ENCODE peak calls at places on chromosomes 2 and 18, in six cellular contexts. One of them, this sample, is unnamed.

GRCh38 chr2:31312898-31313297 is 78.9 kb downstream of the EHD3 start:
- DNase-seq in stimulated activated CD4-positive, alpha-beta T cell treated with anti-CD3 and anti-CD28 coated beads, TNF-alpha, amount 100 ng/mL, for 4 hours: no peak
- DNase-seq in AG09309: no peak
- DNase-seq in left ventricle myocardium superior: no peak
- DNase-seq in pancreas: no peak
- DNase-seq in coronary artery: no peak
- DNase-seq in this sample: no peak

GRCh38 chr2:95346236-95346737 is 49.1 kb downstream of the KCNIP3 start:
- DNase-seq in stimulated activated CD4-positive, alpha-beta T cell treated with anti-CD3 and anti-CD28 coated beads, TNF-alpha, amount 100 ng/mL, for 4 hours: no peak
- DNase-seq in AG09309: no peak
- DNase-seq in left ventricle myocardium superior: peak; percentile 90
- DNase-seq in pancreas: peak; percentile 59
- DNase-seq in coronary artery: peak; percentile 75
- DNase-seq in this sample: peak; percentile 53

GRCh38 chr18:34767601-34768027 is 57.5 kb downstream of the DTNA start:
- DNase-seq in stimulated activated CD4-positive, alpha-beta T cell treated with anti-CD3 and anti-CD28 coated beads, TNF-alpha, amount 100 ng/mL, for 4 hours: no peak
- DNase-seq in AG09309: peak; percentile 71
- DNase-seq in left ventricle myocardium superior: no peak
- DNase-seq in pancreas: no peak
- DNase-seq in coronary artery: no peak
- DNase-seq in this sample: peak; percentile 79

GRCh38 chr2:84878896-84879594 is 1.8 kb downstream of the TRABD2A start:
- DNase-seq in stimulated activated CD4-positive, alpha-beta T cell treated with anti-CD3 and anti-CD28 coated beads, TNF-alpha, amount 100 ng/mL, for 4 hours: no peak
- DNase-seq in AG09309: no peak
- DNase-seq in left ventricle myocardium superior: no peak
- DNase-seq in pancreas: no peak
- DNase-seq in coronary artery: no peak
- DNase-seq in this sample: no peak

GRCh38 chr2:130756041-130756720 is 841 bp downstream of the AMER3 start:
- DNase-seq in stimulated activated CD4-positive, alpha-beta T cell treated with anti-CD3 and anti-CD28 coated beads, TNF-alpha, amount 100 ng/mL, for 4 hours: no peak
- DNase-seq in AG09309: no peak
- DNase-seq in left ventricle myocardium superior: peak; percentile 49
- DNase-seq in pancreas: no peak
- DNase-seq in coronary artery: no peak
- DNase-seq in this sample: no peak

GRCh38 chr18:72867721-72868665 is at the start of gene NETO1:
- DNase-seq in stimulated activated CD4-positive, alpha-beta T cell treated with anti-CD3 and anti-CD28 coated beads, TNF-alpha, amount 100 ng/mL, for 4 hours: no peak
- DNase-seq in AG09309: no peak
- DNase-seq in left ventricle myocardium superior: no peak
- DNase-seq in pancreas: no peak
- DNase-seq in coronary artery: no peak
- DNase-seq in this sample: no peak

GRCh38 chr2:240217431-240218301 is 77.2 kb upstream of the OTOS start:
- DNase-seq in stimulated activated CD4-positive, alpha-beta T cell treated with anti-CD3 and anti-CD28 coated beads, TNF-alpha, amount 100 ng/mL, for 4 hours: no peak
- DNase-seq in AG09309: no peak
- DNase-seq in left ventricle myocardium superior: peak; percentile 15
- DNase-seq in pancreas: peak; percentile 10
- DNase-seq in coronary artery: peak; percentile 54
- DNase-seq in this sample: no peak

GRCh38 chr2:52904511-52904910 is 863.1 kb upstream of the CHAC2 start:
- DNase-seq in stimulated activated CD4-positive, alpha-beta T cell treated with anti-CD3 and anti-CD28 coated beads, TNF-alpha, amount 100 ng/mL, for 4 hours: no peak
- DNase-seq in AG09309: no peak
- DNase-seq in left ventricle myocardium superior: no peak
- DNase-seq in pancreas: no peak
- DNase-seq in coronary artery: no peak
- DNase-seq in this sample: no peak

GRCh38 chr2:208783184-208783583 is 376.6 kb downstream of the PTH2R start:
- DNase-seq in stimulated activated CD4-positive, alpha-beta T cell treated with anti-CD3 and anti-CD28 coated beads, TNF-alpha, amount 100 ng/mL, for 4 hours: no peak
- DNase-seq in AG09309: no peak
- DNase-seq in left ventricle myocardium superior: no peak
- DNase-seq in pancreas: no peak
- DNase-seq in coronary artery: no peak
- DNase-seq in this sample: no peak

GRCh38 chr2:24164416-24164973 is 10.4 kb upstream of the FAM228A start:
- DNase-seq in stimulated activated CD4-positive, alpha-beta T cell treated with anti-CD3 and anti-CD28 coated beads, TNF-alpha, amount 100 ng/mL, for 4 hours: peak; percentile 8
- DNase-seq in AG09309: no peak
- DNase-seq in left ventricle myocardium superior: peak; percentile 44
- DNase-seq in pancreas: no peak
- DNase-seq in coronary artery: no peak
- DNase-seq in this sample: no peak

GRCh38 chr18:49666045-49666444 is 104.2 kb downstream of the LIPG start:
- DNase-seq in stimulated activated CD4-positive, alpha-beta T cell treated with anti-CD3 and anti-CD28 coated beads, TNF-alpha, amount 100 ng/mL, for 4 hours: no peak
- DNase-seq in AG09309: no peak
- DNase-seq in left ventricle myocardium superior: no peak
- DNase-seq in pancreas: no peak
- DNase-seq in coronary artery: no peak
- DNase-seq in this sample: no peak

GRCh38 chr18:31609886-31610646 is 18.4 kb downstream of the TTR start:
- DNase-seq in stimulated activated CD4-positive, alpha-beta T cell treated with anti-CD3 and anti-CD28 coated beads, TNF-alpha, amount 100 ng/mL, for 4 hours: no peak
- DNase-seq in AG09309: no peak
- DNase-seq in left ventricle myocardium superior: no peak
- DNase-seq in pancreas: no peak
- DNase-seq in coronary artery: no peak
- DNase-seq in this sample: no peak

GRCh38 chr2:151326532-151326931 is 30.9 kb upstream of the TNFAIP6 start:
- DNase-seq in stimulated activated CD4-positive, alpha-beta T cell treated with anti-CD3 and anti-CD28 coated beads, TNF-alpha, amount 100 ng/mL, for 4 hours: no peak
- DNase-seq in AG09309: no peak
- DNase-seq in left ventricle myocardium superior: no peak
- DNase-seq in pancreas: no peak
- DNase-seq in coronary artery: no peak
- DNase-seq in this sample: no peak

GRCh38 chr2:68253211-68254068 is 1.1 kb upstream of the PPP3R1 start:
- DNase-seq in stimulated activated CD4-positive, alpha-beta T cell treated with anti-CD3 and anti-CD28 coated beads, TNF-alpha, amount 100 ng/mL, for 4 hours: no peak
- DNase-seq in AG09309: no peak
- DNase-seq in left ventricle myocardium superior: no peak
- DNase-seq in pancreas: no peak
- DNase-seq in coronary artery: no peak
- DNase-seq in this sample: no peak

GRCh38 chr2:23859983-23860382 is 66.9 kb downstream of the ATAD2B start:
- DNase-seq in stimulated activated CD4-positive, alpha-beta T cell treated with anti-CD3 and anti-CD28 coated beads, TNF-alpha, amount 100 ng/mL, for 4 hours: no peak
- DNase-seq in AG09309: peak; percentile 7
- DNase-seq in left ventricle myocardium superior: no peak
- DNase-seq in pancreas: no peak
- DNase-seq in coronary artery: no peak
- DNase-seq in this sample: peak; percentile 18

GRCh38 chr2:105553538-105554196 is 154.8 kb upstream of the FHL2 start:
- DNase-seq in stimulated activated CD4-positive, alpha-beta T cell treated with anti-CD3 and anti-CD28 coated beads, TNF-alpha, amount 100 ng/mL, for 4 hours: no peak
- DNase-seq in AG09309: no peak
- DNase-seq in left ventricle myocardium superior: no peak
- DNase-seq in pancreas: no peak
- DNase-seq in coronary artery: no peak
- DNase-seq in this sample: no peak

This sample was measured in GM04504.